ENCODE peak calls at places on chromosomes 11 and 22, in five cellular contexts. B, K, A, G and V are unnamed samples.

GRCh38 chr11:33913991-33914390 is 22.1 kb upstream of the LMO2 start:
- DNase-seq in K (no peak), B (no peak), A (no peak), G (no peak), V (no peak)

GRCh38 chr11:65148657-65149056 is 14.3 kb upstream of the SYVN1 start:
- DNase-seq in B (no peak), G (peak), A (no peak), K (no peak), V (no peak)

GRCh38 chr11:73195191-73196007 is 22.7 kb upstream of the P2RY2 start:
- DNase-seq in B (no peak), A (peak), K (no peak), G (no peak), V (no peak)

GRCh38 chr11:73795925-73796632 is 8.4 kb downstream of the MRPL48 start:
- DNase-seq in B (peak), K (no peak), A (no peak), G (no peak), V (no peak)

GRCh38 chr11:57566035-57566504 is 1.4 kb downstream of the UBE2L6 start:
- DNase-seq in A (peak), B (peak), G (no peak), K (peak), V (no peak)

GRCh38 chr11:114040706-114041211 is 18.8 kb upstream of the ZBTB16 start:
- DNase-seq in K (no peak), B (peak), A (peak), G (no peak), V (no peak)

GRCh38 chr11:783581-784015 is 6.3 kb downstream of the CEND1 start:
- DNase-seq in B (peak), A (peak), G (peak), K (no peak), V (peak)

GRCh38 chr11:111148953-111149352 is 96.6 kb upstream of the POU2AF2 start:
- DNase-seq in B (peak), G (no peak), K (no peak), A (no peak), V (no peak)

GRCh38 chr22:19449422-19449767 is 1.9 kb upstream of the C22orf39 start:
- DNase-seq in B (no peak), A (no peak), G (no peak), K (no peak), V (no peak)

GRCh38 chr11:34890812-34891211 is 25.4 kb downstream of the APIP start:
- DNase-seq in A (no peak), K (no peak), G (peak), B (peak), V (no peak)

GRCh38 chr22:27296091-27296675 is 505.4 kb downstream of the MN1 start:
- DNase-seq in A (no peak), K (no peak), G (no peak), B (no peak), V (no peak)

GRCh38 chr22:39534591-39535301 is 2.2 kb upstream of the RPS19BP1 start:
- DNase-seq in K (peak), G (peak), B (peak), A (peak), V (peak)

GRCh38 chr22:42645938-42646568 is 3.1 kb downstream of the CYB5R3 start:
- DNase-seq in B (no peak), K (no peak), A (peak), G (no peak), V (no peak)

GRCh38 chr22:29782061-29782845 is 15.1 kb downstream of the UQCR10 start:
- DNase-seq in K (no peak), G (no peak), A (peak), B (no peak), V (no peak)

GRCh38 chr11:16361108-16361869 is 4.9 kb upstream of the SOX6 start:
- DNase-seq in K (no peak), B (no peak), G (no peak), A (no peak), V (no peak)

GRCh38 chr22:35033635-35034296 is 32.2 kb upstream of the ISX start:
- DNase-seq in G (no peak), B (no peak), K (no peak), A (no peak), V (no peak)

GRCh38 chr11:110425751-110426545 is 3.8 kb upstream of the FDX1 start:
- DNase-seq in G (peak), B (peak), A (no peak), K (no peak), V (no peak)

GRCh38 chr11:101567086-101567485 is 16.7 kb downstream of the TRPC6 start:
- DNase-seq in A (no peak), G (no peak), B (no peak), K (no peak), V (peak)

GRCh38 chr11:59187020-59187419 is 15.1 kb downstream of the DTX4 start:
- DNase-seq in G (no peak), B (no peak), A (no peak), K (no peak), V (no peak)

GRCh38 chr11:134349802-134350355 is 18.1 kb downstream of the GLB1L2 start:
- DNase-seq in K (no peak), A (no peak), G (no peak), B (no peak), V (no peak)